ENCODE peak calls at places on chromosome 5, in five cellular contexts. L, H, Y, Q and I are unnamed samples.

GRCh38 chr5:179268399-179268952 is 76.8 kb downstream of the ADAMTS2 start:
- DNase-seq in Q (no peak), L (no peak), H (no peak), Y (no peak), I (no peak)

GRCh38 chr5:77841616-77842015 is 65.5 kb upstream of the TBCA start:
- DNase-seq in Y (no peak), Q (no peak), L (no peak), H (no peak), I (no peak)

GRCh38 chr5:156991714-156992113 is 28.7 kb upstream of the TIMD4 start:
- DNase-seq in Y (no peak), Q (no peak), H (no peak), L (no peak), I (no peak)

GRCh38 chr5:145925803-145926202 is 10.6 kb upstream of the SH3RF2 start:
- DNase-seq in Q (peak; percentile 47), L (no peak), H (no peak), Y (no peak), I (no peak)

GRCh38 chr5:54009828-54010227 is 300.5 kb downstream of the ARL15 start:
- DNase-seq in Y (no peak), L (no peak), H (no peak), Q (no peak), I (no peak)

GRCh38 chr5:113340537-113340936 is 94.3 kb downstream of the TSSK1B start:
- DNase-seq in Q (no peak), L (no peak), H (no peak), Y (no peak), I (no peak)

GRCh38 chr5:159444441-159445082 is 114.3 kb upstream of the IL12B start:
- DNase-seq in L (no peak), Y (no peak), H (no peak), Q (no peak), I (no peak)

GRCh38 chr5:57692582-57693487 is 210.2 kb upstream of the ACTBL2 start:
- DNase-seq in L (no peak), Q (peak; percentile 93), Y (no peak), H (peak; percentile 62), I (no peak)

GRCh38 chr5:160118349-160119141 is 705 bp downstream of the PWWP2A start:
- DNase-seq in L (peak; percentile 24), Y (peak; percentile 8), H (no peak), Q (no peak), I (no peak)

GRCh38 chr5:155332618-155333017 is 319.1 kb downstream of the KIF4B start:
- DNase-seq in L (no peak), Q (no peak), Y (no peak), H (no peak), I (no peak)

GRCh38 chr5:170070556-170071412 is 34.9 kb upstream of the FOXI1 start:
- DNase-seq in Q (peak; percentile 4), H (no peak), L (no peak), Y (no peak), I (no peak)

GRCh38 chr5:14818931-14819790 is 52.4 kb downstream of the ANKH start:
- DNase-seq in L (no peak), H (no peak), Y (no peak), Q (no peak), I (no peak)

GRCh38 chr5:67809589-67809988 is 406.0 kb upstream of the PIK3R1 start:
- DNase-seq in H (no peak), L (no peak), Y (no peak), Q (no peak), I (no peak)